ENCODE peak calls at places on chromosomes 6 and 20, in four cellular contexts. V, Z, L and K are unnamed samples.

GRCh38 chr20:31923388-31924271 is 28.2 kb downstream of the PDRG1 start:
- DNase-seq in V (no peak), Z (no peak), L (peak; percentile 51), K (peak; percentile 35)

GRCh38 chr20:8901237-8902025 is 167.5 kb upstream of the PLCB4 start:
- DNase-seq in Z (peak; percentile 61), V (no peak), L (peak; percentile 77), K (no peak)

GRCh38 chr6:72952808-72953630 is 272.3 kb downstream of the KHDC1L start:
- DNase-seq in Z (no peak), L (no peak), V (no peak), K (no peak)

GRCh38 chr6:37306026-37306425 is 47.8 kb upstream of the RNF8 start:
- DNase-seq in Z (no peak), L (no peak), V (no peak), K (peak; percentile 88)

GRCh38 chr6:74879970-74880369 is 325.9 kb downstream of the COL12A1 start:
- DNase-seq in V (no peak), L (no peak), Z (no peak), K (no peak)

GRCh38 chr20:57173041-57173440 is 93.4 kb downstream of the BMP7 start:
- DNase-seq in Z (no peak), L (no peak), V (no peak), K (no peak)

GRCh38 chr6:24229694-24230093 is 103.7 kb downstream of the NRSN1 start:
- DNase-seq in V (no peak), Z (no peak), L (no peak), K (no peak)

GRCh38 chr6:161836643-161837448 is 563.0 kb upstream of the AGPAT4 start:
- DNase-seq in Z (no peak), V (no peak), L (no peak), K (no peak)

GRCh38 chr20:63224272-63225081 is 8.5 kb upstream of the YTHDF1 start:
- DNase-seq in L (peak; percentile 78), Z (no peak), V (peak; percentile 57), K (peak; percentile 96)

GRCh38 chr6:124882580-124883393 is 79.5 kb upstream of the RNF217 start:
- DNase-seq in Z (no peak), L (no peak), V (no peak), K (no peak)

GRCh38 chr20:6008254-6008653 is 45.6 kb downstream of the LRRN4 start:
- DNase-seq in Z (peak; percentile 78), V (no peak), L (peak; percentile 82), K (peak; percentile 39)

GRCh38 chr20:35005463-35005961 is 49.8 kb downstream of the MYH7B start:
- DNase-seq in V (no peak), Z (peak; percentile 26), L (peak; percentile 56), K (peak; percentile 0)

GRCh38 chr6:85936916-85937315 is 294.2 kb upstream of the SYNCRIP start:
- DNase-seq in L (no peak), V (no peak), Z (no peak), K (no peak)

GRCh38 chr6:31086788-31087440 is 25.5 kb downstream of the C6orf15 start:
- DNase-seq in L (no peak), V (no peak), Z (no peak), K (peak; percentile 76)

GRCh38 chr20:41475507-41475906 is 108.9 kb upstream of the EMILIN3 start:
- DNase-seq in L (no peak), Z (no peak), V (no peak), K (peak; percentile 29)

GRCh38 chr20:63058696-63059335 is 52.1 kb upstream of the BHLHE23 start:
- DNase-seq in V (peak; percentile 32), L (peak; percentile 36), Z (peak; percentile 30), K (no peak)

GRCh38 chr20:37202267-37202943 is 23.1 kb upstream of the MROH8 start:
- DNase-seq in V (peak; percentile 58), L (no peak), Z (no peak), K (peak; percentile 50)

GRCh38 chr6:124795879-124796838 is 166.1 kb upstream of the RNF217 start:
- DNase-seq in Z (peak; percentile 56), V (peak; percentile 32), L (no peak), K (peak; percentile 3)

GRCh38 chr6:151478670-151479069 is 15.1 kb upstream of the CCDC170 start:
- DNase-seq in Z (no peak), V (no peak), L (no peak), K (peak; percentile 30)

GRCh38 chr6:28802417-28803336 is 121.1 kb downstream of the TRIM27 start:
- DNase-seq in V (peak; percentile 68), L (no peak), Z (no peak), K (no peak)

GRCh38 chr6:18240230-18240629 is 24.1 kb downstream of the DEK start:
- DNase-seq in L (no peak), Z (no peak), V (no peak), K (no peak)

GRCh38 chr20:50281831-50282591 is 91.4 kb downstream of the CEBPB start:
- DNase-seq in L (no peak), V (peak; percentile 80), Z (no peak), K (no peak)

GRCh38 chr6:139249387-139249786 is 42.4 kb downstream of the TXLNB start:
- DNase-seq in Z (no peak), L (no peak), V (no peak), K (no peak)

GRCh38 chr6:3088446-3088845 is 20.2 kb downstream of the RIPK1 start:
- DNase-seq in V (no peak), Z (peak; percentile 59), L (no peak), K (no peak)

GRCh38 chr6:160217863-160218262 is 40.8 kb downstream of the SLC22A2 start:
- DNase-seq in L (no peak), V (no peak), Z (no peak), K (no peak)

GRCh38 chr6:44416103-44416502 is 28.6 kb downstream of the CDC5L start:
- DNase-seq in V (no peak), Z (no peak), L (no peak), K (no peak)

GRCh38 chr6:63523630-63524029 is 48.6 kb upstream of the LOC128125822 start:
- DNase-seq in Z (no peak), V (no peak), L (no peak), K (no peak)
- H3K27ac ChIP-seq in Z (no peak overlapping the region), V (no peak overlapping the region), L (no peak overlapping the region), K (no peak overlapping the region)

GRCh38 chr6:158707826-158708225 is 58.0 kb downstream of the SYTL3 start:
- DNase-seq in L (peak; percentile 61), Z (no peak), V (no peak), K (no peak)
- H3K27ac ChIP-seq in L (peak overlapping the region; percentile 77), Z (no peak overlapping the region), V (no peak overlapping the region), K (no peak overlapping the region)

DNA sequence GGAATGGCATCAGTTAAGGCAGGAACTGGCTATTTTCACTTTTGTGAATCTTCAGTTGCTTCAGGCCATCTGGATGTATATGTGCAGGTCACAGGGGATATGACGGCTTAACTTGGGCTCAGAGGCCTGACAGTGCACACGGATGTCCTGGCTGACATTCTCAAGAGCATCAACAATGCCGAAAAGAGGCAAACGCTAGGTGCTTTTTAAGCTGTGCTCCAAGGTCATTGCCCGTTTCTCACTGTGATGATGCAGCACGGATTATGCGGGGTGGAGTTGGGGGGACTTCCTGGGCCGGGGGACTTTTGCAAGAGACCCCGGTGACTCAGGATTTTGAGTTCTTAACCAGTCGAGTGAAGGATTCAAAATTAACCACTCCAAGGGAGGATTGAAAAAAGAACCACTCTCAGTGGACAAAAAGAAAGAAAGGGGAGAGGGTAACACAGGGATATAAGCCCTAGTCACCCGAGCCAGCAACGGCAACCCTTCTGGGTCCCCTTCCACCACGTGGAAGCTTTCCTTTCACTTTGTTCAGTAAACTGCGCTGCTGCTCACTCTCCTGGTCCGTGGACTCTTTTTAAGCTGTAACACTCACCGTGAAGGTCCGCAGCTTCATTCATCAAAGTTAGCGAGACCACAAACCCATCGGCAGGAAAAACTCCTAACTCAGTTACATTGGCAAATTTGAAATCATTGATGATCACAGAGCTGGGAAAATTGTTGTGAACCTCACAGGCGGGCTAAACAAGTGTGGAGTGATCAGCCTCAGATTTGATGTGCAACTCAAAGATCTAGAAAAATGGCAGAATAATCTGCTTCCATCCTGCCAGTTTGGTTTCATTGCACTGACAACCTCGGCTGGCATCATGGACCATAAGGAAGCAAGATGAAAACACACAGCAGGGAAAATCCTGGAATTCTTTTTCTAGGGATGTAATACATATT is 199.2 kb downstream of the ARID1B start:
- DNase-seq in Z (no peak), L (peak; percentile 63), V (no peak), K (no peak)
- H3K27ac ChIP-seq in Z (peak overlapping the region; percentile 61), L (no peak overlapping the region), V (no peak overlapping the region), K (no peak overlapping the region)

DNA sequence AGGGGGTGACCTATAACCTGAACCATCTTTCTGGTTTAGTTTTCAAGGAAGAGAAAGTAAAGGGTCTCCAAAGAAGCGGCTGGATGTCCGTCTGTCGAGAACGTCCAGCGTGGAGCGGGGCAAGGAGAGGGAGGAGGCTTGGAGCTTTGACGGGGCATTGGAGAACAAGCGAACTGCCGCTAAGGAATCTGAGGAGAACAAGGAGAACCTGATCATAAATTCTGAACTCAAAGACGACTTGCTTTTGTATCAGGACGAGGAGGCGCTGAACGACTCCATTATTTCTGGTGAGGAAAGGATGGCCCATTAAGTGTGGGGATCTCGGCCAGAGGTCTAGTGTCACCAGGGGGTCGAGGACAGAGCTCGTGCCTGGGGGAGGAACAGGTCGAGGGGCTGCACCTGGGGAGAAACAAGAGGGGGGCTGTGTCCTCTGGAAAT is 159.2 kb downstream of the SYCP2 start:
- DNase-seq in Z (no peak), V (no peak), L (peak; percentile 43), K (no peak)
- H3K27ac ChIP-seq in Z (no peak overlapping the region), V (no peak overlapping the region), L (no peak overlapping the region), K (no peak overlapping the region)

DNA sequence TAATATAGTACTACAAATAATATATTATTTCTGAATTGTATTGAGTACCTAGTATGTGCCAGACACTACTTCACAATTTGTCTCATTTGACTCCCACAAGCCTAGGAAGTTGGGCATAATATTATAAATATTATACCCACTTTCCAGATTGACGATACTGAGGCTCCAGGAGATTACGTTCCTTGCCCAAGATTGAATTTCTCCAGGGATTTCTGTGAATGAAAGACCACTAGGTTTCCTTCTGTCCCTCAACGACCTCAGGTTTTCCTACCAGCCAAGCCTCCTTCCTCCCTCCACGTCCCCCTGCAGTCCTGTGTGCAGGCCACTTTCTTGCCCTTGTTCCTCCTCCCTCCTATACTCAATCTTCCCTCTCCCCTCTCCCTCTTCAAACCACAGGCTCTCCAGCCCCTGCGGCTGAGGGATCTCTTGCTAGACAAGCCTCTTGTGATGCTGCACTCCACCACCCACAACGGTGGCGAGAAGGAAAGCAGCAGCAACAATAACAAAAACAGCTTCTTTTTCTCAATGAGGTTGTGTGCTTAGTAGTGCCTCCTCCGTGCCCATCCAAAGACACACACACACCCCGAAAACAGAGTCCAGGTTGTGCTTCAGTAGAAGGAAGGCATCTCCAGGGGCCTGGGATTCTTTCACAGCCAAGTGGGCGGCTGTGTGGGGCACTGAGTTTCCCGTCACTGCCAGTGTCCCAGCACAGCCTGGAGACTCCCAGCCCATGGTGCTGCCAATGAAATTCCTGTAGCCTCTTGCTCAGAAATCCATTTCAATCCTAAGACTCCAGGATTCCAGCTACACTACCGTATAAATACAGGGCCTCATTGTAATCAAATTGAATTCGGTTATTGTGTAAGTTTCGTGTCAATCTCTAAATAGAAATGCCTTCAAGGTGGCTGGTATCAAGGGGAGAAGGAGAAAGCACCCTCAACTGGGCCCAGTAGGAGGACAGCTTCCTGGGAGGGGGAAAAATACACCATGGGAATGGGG is 94.4 kb downstream of the NCR2 start:
- DNase-seq in V (no peak), Z (no peak), L (no peak), K (no peak)
- H3K27ac ChIP-seq in V (no peak overlapping the region), Z (no peak overlapping the region), L (no peak overlapping the region), K (no peak overlapping the region)

GRCh38 chr6:119535332-119535731 is 185.8 kb upstream of the MAN1A1 start:
- DNase-seq in L (no peak), Z (no peak), V (no peak), K (no peak)

GRCh38 chr6:119536666-119537065 is 187.1 kb upstream of the MAN1A1 start:
- DNase-seq in L (no peak), Z (no peak), V (no peak), K (no peak)

GRCh38 chr6:119539066-119539746 is 189.6 kb upstream of the MAN1A1 start:
- DNase-seq in V (no peak), Z (no peak), L (no peak), K (no peak)

GRCh38 chr6:119533603-119534279 is 184.2 kb upstream of the MAN1A1 start:
- DNase-seq in L (no peak), Z (no peak), V (no peak), K (no peak)
- H3K27ac ChIP-seq in L (peak overlapping the region; percentile 24), Z (no peak overlapping the region), V (no peak overlapping the region), K (no peak overlapping the region)